ENCODE peak calls at places on chromosomes 16 and 17, in five cellular contexts. Z is T-helper 1 cell; U is activated T-cell treated with anti-CD3 and anti-CD28 coated beads, Interleukin-2, amount 50 U/mL, for 48 hours; M is ELF-1; B is GM12878. T is an unnamed sample.

GRCh38 chr16:23064642-23065041 is 84.6 kb downstream of the USP31 start:
- DNase-seq in Z (no peak), U (no peak), M (no peak), B (peak), T (no peak)

GRCh38 chr17:65053354-65053881 is 3.1 kb downstream of the GNA13 start:
- DNase-seq in Z (no peak), U (no peak), M (no peak), B (no peak), T (no peak)

GRCh38 chr16:78538284-78538683 is 438.8 kb downstream of the WWOX start:
- DNase-seq in Z (no peak), U (no peak), M (no peak), B (no peak), T (no peak)

GRCh38 chr17:7862692-7863437 is 5.1 kb downstream of the CYB5D1 start:
- DNase-seq in Z (no peak), U (peak), M (peak), B (no peak), T (peak)

GRCh38 chr17:60766778-60767190 is 89.1 kb downstream of the BCAS3 start:
- DNase-seq in Z (no peak), U (no peak), M (peak), B (no peak), T (no peak)

GRCh38 chr16:3087243-3087791 is 11.8 kb downstream of the ZSCAN10 start:
- DNase-seq in Z (no peak), U (peak), M (peak), B (no peak), T (peak)

GRCh38 chr17:42784811-42785592 is 4.6 kb downstream of the WNK4 start:
- DNase-seq in Z (no peak), U (peak), M (no peak), B (no peak), T (no peak)

GRCh38 chr16:30113031-30113710 is at the start of gene GDPD3:
- DNase-seq in Z (no peak), U (no peak), M (no peak), B (no peak), T (peak)

GRCh38 chr16:15682105-15682570 is 32.1 kb downstream of the NDE1 start:
- DNase-seq in Z (no peak), U (peak), M (peak), B (no peak), T (peak)

GRCh38 chr16:57565461-57565860 is 23.0 kb downstream of the ADGRG5 start:
- DNase-seq in Z (no peak), U (no peak), M (no peak), B (no peak), T (peak)

T was measured in islet precursor cell.